ENCODE peak calls at places on chromosomes 1 and 21, in five cellular contexts. U, V, K, R and N are unnamed samples.

GRCh38 chr21:34796518-34797201 is 127.9 kb downstream of the CLIC6 start:
- DNase-seq in U (no peak), V (no peak), K (no peak), R (no peak), N (no peak)

GRCh38 chr1:185241127-185241526 is 75.9 kb downstream of the IVNS1ABP start:
- DNase-seq in U (no peak), V (no peak), K (no peak), R (no peak), N (no peak)

GRCh38 chr1:209368864-209369598 is 214.5 kb upstream of the CAMK1G start:
- DNase-seq in U (peak), V (no peak), K (no peak), R (peak), N (peak)

GRCh38 chr1:243513726-243514491 is 258.1 kb downstream of the SDCCAG8 start:
- DNase-seq in U (no peak), V (no peak), K (no peak), R (no peak), N (no peak)

GRCh38 chr1:63915121-63915520 is 141.3 kb downstream of the ROR1 start:
- DNase-seq in U (no peak), V (no peak), K (no peak), R (no peak), N (no peak)

GRCh38 chr21:45870421-45870820 is 111.1 kb upstream of the COL6A1 start:
- DNase-seq in U (no peak), V (no peak), K (no peak), R (no peak), N (no peak)

GRCh38 chr1:38005195-38006007 is at the start of gene FHL3:
- DNase-seq in U (peak), V (peak), K (no peak), R (peak), N (no peak)

GRCh38 chr21:36747815-36748381 is 49.0 kb downstream of the SIM2 start:
- DNase-seq in U (peak), V (no peak), K (no peak), R (no peak), N (no peak)

GRCh38 chr21:38984982-38985422 is 179.3 kb downstream of the ETS2 start:
- DNase-seq in U (no peak), V (no peak), K (no peak), R (no peak), N (peak)

GRCh38 chr1:18204568-18204967 is 97.0 kb downstream of the IGSF21 start:
- DNase-seq in U (no peak), V (no peak), K (no peak), R (no peak), N (no peak)

GRCh38 chr1:29868944-29869343 is 632.6 kb downstream of the PTPRU start:
- DNase-seq in U (no peak), V (no peak), K (no peak), R (no peak), N (no peak)

GRCh38 chr1:30901798-30902652 is 6.5 kb downstream of the SDC3 start:
- DNase-seq in U (no peak), V (no peak), K (no peak), R (peak), N (no peak)

GRCh38 chr1:89708727-89709375 is 75.9 kb downstream of the LRRC8C start:
- DNase-seq in U (no peak), V (no peak), K (no peak), R (no peak), N (no peak)

GRCh38 chr1:183231545-183231944 is 45.5 kb downstream of the LAMC2 start:
- DNase-seq in U (no peak), V (no peak), K (no peak), R (no peak), N (no peak)

GRCh38 chr21:31426235-31426797 is 82.3 kb upstream of the TIAM1 start:
- DNase-seq in U (no peak), V (no peak), K (no peak), R (no peak), N (no peak)

GRCh38 chr1:34433099-34433498 is 256.4 kb downstream of the C1orf94 start:
- DNase-seq in U (no peak), V (no peak), K (no peak), R (no peak), N (no peak)

GRCh38 chr1:236947794-236948193 is 56.4 kb downstream of the MT1HL1 start:
- DNase-seq in U (no peak), V (no peak), K (no peak), R (no peak), N (no peak)

DNA sequence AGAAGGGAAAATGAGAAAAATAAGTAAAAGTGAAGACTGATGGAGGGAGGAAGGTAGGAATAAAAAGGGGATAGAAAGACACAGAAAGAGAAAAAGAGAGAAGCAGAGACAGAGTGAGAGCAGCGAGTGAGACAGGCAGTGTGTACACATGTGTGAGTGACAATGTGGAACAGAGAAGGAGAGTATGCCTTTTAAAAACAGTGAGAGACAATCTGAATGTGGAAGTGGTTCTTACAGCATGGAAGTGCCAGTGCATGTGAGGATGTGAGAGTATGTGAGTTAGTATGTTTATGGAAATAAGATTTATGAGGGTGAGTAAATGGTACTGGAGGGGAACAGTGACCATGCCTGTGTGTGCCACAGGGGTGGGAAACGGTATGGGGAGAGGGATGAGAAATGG is 1.2 kb downstream of the NEGR1 start:
- DNase-seq in U (no peak), V (no peak), K (no peak), R (no peak), N (no peak)
- H3K4me3 ChIP-seq in U (peak), V (peak), K (no peak), R (peak), N (peak)

DNA sequence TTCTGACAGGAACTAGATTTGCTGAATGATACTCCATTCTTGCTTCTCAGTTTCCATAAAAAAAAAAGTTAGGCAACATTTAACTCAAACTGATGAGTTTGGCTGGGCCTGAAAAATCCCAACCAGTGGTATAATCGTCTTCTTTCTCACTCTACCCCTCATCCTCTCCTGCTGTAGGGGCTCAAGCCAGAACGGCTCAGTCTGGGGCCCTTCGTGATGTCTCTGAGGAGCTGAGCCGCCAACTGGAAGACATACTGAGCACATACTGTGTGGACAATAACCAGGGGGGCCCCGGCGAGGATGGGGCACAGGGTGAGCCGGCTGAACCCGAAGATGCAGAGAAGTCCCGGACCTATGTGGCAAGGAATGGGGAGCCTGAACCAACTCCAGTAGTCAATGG is 1.6 kb downstream of the TXLNA start:
- DNase-seq in U (no peak), V (peak), K (no peak), R (no peak), N (no peak)
- H3K4me3 ChIP-seq in U (peak), V (peak), K (peak), R (peak), N (peak)

GRCh38 chr1:11735854-11736745 is at the start of gene AGTRAP:
- DNase-seq in U (peak), V (peak), K (peak), R (peak), N (peak)

GRCh38 chr1:11736746-11737639 is 1.1 kb downstream of the AGTRAP start:
- DNase-seq in U (peak), V (peak), K (peak), R (peak), N (peak)

GRCh38 chr1:11733351-11733750 is 2.6 kb upstream of the AGTRAP start:
- DNase-seq in U (no peak), V (no peak), K (no peak), R (no peak), N (no peak)

GRCh38 chr1:11738096-11738495 is 2.2 kb downstream of the AGTRAP start:
- DNase-seq in U (no peak), V (no peak), K (no peak), R (no peak), N (no peak)

DNA sequence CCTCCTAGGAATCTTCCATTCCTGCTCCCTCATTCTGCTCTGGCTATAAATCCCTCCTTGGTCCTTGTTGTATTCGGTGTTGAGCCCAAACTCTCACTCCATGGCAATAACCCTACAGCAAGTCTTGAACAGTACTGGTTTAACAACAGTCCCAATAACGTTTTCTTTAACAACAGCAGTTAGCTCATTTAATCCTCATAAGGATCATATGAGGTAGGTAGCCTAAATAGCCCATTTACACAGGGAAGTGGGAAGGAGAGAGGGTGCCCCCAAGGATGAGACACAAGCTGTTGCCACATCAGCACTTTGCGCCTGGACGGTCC is 444 bp upstream of the AGTRAP start:
- DNase-seq in U (no peak), V (no peak), K (no peak), R (no peak), N (no peak)
- H3K4me3 ChIP-seq in U (peak), V (peak), K (peak), R (peak), N (peak)

GRCh38 chr1:167066333-167067122 is 23.6 kb downstream of the GPA33 start:
- DNase-seq in U (peak), V (peak), K (peak), R (peak), N (no peak)
- H3K4me3 ChIP-seq in U (peak), V (no peak), K (peak), R (no peak), N (peak)

GRCh38 chr1:114339379-114339778 is 171.6 kb downstream of the TRIM33 start:
- DNase-seq in U (no peak), V (no peak), K (no peak), R (no peak), N (no peak)

GRCh38 chr1:114340906-114341698 is 169.9 kb downstream of the TRIM33 start:
- DNase-seq in U (no peak), V (no peak), K (no peak), R (no peak), N (no peak)

GRCh38 chr1:114344656-114345055 is 166.3 kb downstream of the TRIM33 start:
- DNase-seq in U (no peak), V (no peak), K (no peak), R (no peak), N (no peak)

GRCh38 chr1:114342376-114342775 is 168.6 kb downstream of the TRIM33 start:
- DNase-seq in U (no peak), V (no peak), K (no peak), R (no peak), N (no peak)

DNA sequence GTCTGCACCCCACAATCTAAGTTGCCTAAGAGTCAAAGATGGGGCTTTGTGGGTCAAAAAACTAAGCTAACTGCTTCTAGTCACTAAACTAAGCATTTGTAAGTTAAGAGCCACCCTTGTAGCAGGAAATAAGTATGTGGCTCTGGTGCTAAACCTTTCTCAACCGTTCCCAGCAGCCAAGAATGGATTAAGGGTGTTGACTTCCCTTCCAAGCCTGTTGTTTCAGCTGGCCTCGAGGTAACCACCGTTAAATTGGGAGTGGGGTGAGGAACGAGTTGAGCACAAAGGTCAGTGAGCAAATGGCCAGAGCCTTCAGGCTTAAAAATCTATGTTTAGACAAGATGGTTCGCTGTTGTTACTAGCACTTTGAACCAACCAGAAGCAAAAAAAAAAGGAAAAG is 169.1 kb downstream of the TRIM33 start:
- DNase-seq in U (no peak), V (no peak), K (no peak), R (no peak), N (peak)
- H3K4me3 ChIP-seq in U (no peak), V (no peak), K (no peak), R (no peak), N (no peak)

GRCh38 chr1:220093361-220094015 is 444 bp upstream of the IARS2 start:
- DNase-seq in U (no peak), V (no peak), K (no peak), R (no peak), N (no peak)
- H3K4me3 ChIP-seq in U (peak), V (peak), K (peak), R (peak), N (no peak)

DNA sequence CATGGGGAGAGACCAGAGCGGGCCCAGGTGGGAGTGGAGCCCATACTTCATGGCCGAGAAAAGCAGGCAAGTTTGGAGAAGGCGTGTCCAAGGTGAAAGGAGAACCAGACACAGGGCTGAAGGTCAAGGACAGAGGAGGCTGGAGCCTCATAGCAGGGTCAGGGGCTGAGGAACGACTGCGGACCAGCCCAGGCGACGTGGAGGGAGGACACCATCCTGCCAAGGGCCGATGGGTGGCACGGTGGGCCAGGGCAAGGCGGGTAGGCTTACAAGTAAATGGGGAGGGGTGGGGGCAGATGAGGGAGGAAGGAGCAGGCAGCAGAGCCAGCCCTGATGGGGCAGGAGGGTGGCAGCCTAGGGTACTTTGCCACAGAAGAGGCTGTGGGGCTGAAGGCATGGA is 18.2 kb upstream of the GPR153 start:
- DNase-seq in U (no peak), V (no peak), K (no peak), R (no peak), N (no peak)
- H3K4me3 ChIP-seq in U (no peak), V (no peak), K (no peak), R (no peak), N (no peak)

GRCh38 chr1:36846366-36846765 is 187.9 kb downstream of the GRIK3 start:
- DNase-seq in U (no peak), V (no peak), K (no peak), R (no peak), N (no peak)

GRCh38 chr1:36845802-36846201 is 188.5 kb downstream of the GRIK3 start:
- DNase-seq in U (no peak), V (no peak), K (no peak), R (no peak), N (no peak)

GRCh38 chr1:36847186-36847585 is 187.1 kb downstream of the GRIK3 start:
- DNase-seq in U (no peak), V (no peak), K (no peak), R (no peak), N (no peak)

GRCh38 chr1:36849956-36850355 is 184.4 kb downstream of the GRIK3 start:
- DNase-seq in U (no peak), V (no peak), K (no peak), R (no peak), N (no peak)

GRCh38 chr1:36847761-36848160 is 186.6 kb downstream of the GRIK3 start:
- DNase-seq in U (no peak), V (no peak), K (no peak), R (no peak), N (no peak)
- H3K4me3 ChIP-seq in U (no peak), V (no peak), K (no peak), R (no peak), N (no peak)

GRCh38 chr1:16143005-16143565 is 12.8 kb downstream of the EPHA2 start:
- DNase-seq in U (no peak), V (no peak), K (no peak), R (no peak), N (no peak)

GRCh38 chr1:16143566-16144324 is 12.1 kb downstream of the EPHA2 start:
- DNase-seq in U (no peak), V (no peak), K (peak), R (no peak), N (no peak)

GRCh38 chr1:16145030-16145987 is 10.6 kb downstream of the EPHA2 start:
- DNase-seq in U (peak), V (peak), K (peak), R (peak), N (no peak)

GRCh38 chr1:16145988-16146887 is 9.6 kb downstream of the EPHA2 start:
- DNase-seq in U (peak), V (peak), K (peak), R (peak), N (peak)

GRCh38 chr1:16144325-16145029 is 11.4 kb downstream of the EPHA2 start:
- DNase-seq in U (no peak), V (no peak), K (peak), R (no peak), N (no peak)
- H3K4me3 ChIP-seq in U (peak), V (no peak), K (peak), R (no peak), N (no peak)

GRCh38 chr1:2641381-2642130 is 8.7 kb upstream of the MMEL1 start:
- DNase-seq in U (no peak), V (peak), K (no peak), R (peak), N (no peak)
- H3K4me3 ChIP-seq in U (peak), V (peak), K (peak), R (peak), N (peak)